ENCODE peak calls at places on chromosomes 5 and 9, in five cellular contexts. Z is GM23248; Q is stimulated activated CD8-positive, alpha-beta memory T cell treated with anti-CD3 and anti-CD28 coated beads, Interleukin-4, amount 100 ng/mL, for 24 hours; B is CD8-positive, alpha-beta memory T cell; Y is NAMALWA. E is an unnamed sample.

GRCh38 chr5:172133359-172134029 is 54.5 kb downstream of the STK10 start:
- DNase-seq in Q (peak; percentile 39), Z (peak; percentile 99), Y (no peak), B (no peak), E (peak; percentile 67)

GRCh38 chr5:152072076-152072475 is 147.4 kb upstream of the GLRA1 start:
- DNase-seq in Z (no peak), Q (no peak), B (no peak), Y (no peak), E (no peak)

GRCh38 chr5:40688127-40688756 is 8.5 kb downstream of the PTGER4 start:
- DNase-seq in Y (peak; percentile 94), B (peak; percentile 76), Z (peak; percentile 84), Q (peak; percentile 73), E (peak; percentile 91)

GRCh38 chr5:147452137-147452838 is 57.6 kb downstream of the DPYSL3 start:
- DNase-seq in Q (no peak), B (no peak), Y (no peak), Z (no peak), E (no peak)

GRCh38 chr5:128464596-128464995 is 73.4 kb downstream of the FBN2 start:
- DNase-seq in Z (no peak), B (no peak), Q (no peak), Y (no peak), E (no peak)

GRCh38 chr9:112764344-112764743 is 13.8 kb downstream of the SNX30 start:
- DNase-seq in Y (no peak), B (no peak), Q (no peak), Z (peak; percentile 94), E (no peak)

GRCh38 chr5:74686962-74687751 is 2.1 kb downstream of the HEXB start:
- DNase-seq in Y (no peak), B (no peak), Z (peak; percentile 21), Q (no peak), E (no peak)

GRCh38 chr5:157335534-157336422 is 69.9 kb downstream of the CYFIP2 start:
- DNase-seq in B (no peak), Y (no peak), Q (no peak), Z (peak; percentile 64), E (no peak)

GRCh38 chr5:151670953-151671636 is 15.6 kb downstream of the SPARC start:
- DNase-seq in Y (no peak), B (no peak), Q (no peak), Z (peak; percentile 84), E (no peak)

GRCh38 chr5:151602806-151603205 is 11.7 kb upstream of the FAT2 start:
- DNase-seq in Y (no peak), B (no peak), Z (peak; percentile 24), Q (no peak), E (no peak)

GRCh38 chr9:137446851-137447471 is 5.8 kb upstream of the ENTPD8 start:
- DNase-seq in B (no peak), Y (no peak), Q (no peak), Z (peak; percentile 62), E (no peak)

GRCh38 chr5:115920171-115920725 is 42.0 kb upstream of the LVRN start:
- DNase-seq in Z (no peak), Q (no peak), Y (no peak), B (no peak), E (no peak)

GRCh38 chr5:74212336-74212735 is 428.2 kb downstream of the ENC1 start:
- DNase-seq in Y (peak; percentile 64), B (no peak), Q (no peak), Z (peak; percentile 44), E (no peak)

GRCh38 chr5:14386882-14387575 is 194.6 kb upstream of the OTULINL start:
- DNase-seq in Z (no peak), Q (no peak), Y (no peak), B (no peak), E (no peak)

GRCh38 chr5:14665949-14666741 is 1.6 kb downstream of the OTULIN start:
- DNase-seq in Q (no peak), Y (peak; percentile 96), Z (peak; percentile 85), B (peak; percentile 45), E (peak; percentile 75)

GRCh38 chr5:151134228-151134627 is 23.4 kb downstream of the ANXA6 start:
- DNase-seq in Y (no peak), Z (no peak), B (no peak), Q (no peak), E (no peak)